ENCODE peak calls at places on chromosomes 12 and 14, in four cellular contexts. X is AG10803, K is fibroblast of mammary gland, M is NB4. Q is an unnamed sample.
A peak's percentile ranks its signal among the peaks of the same experiment; 100 is the strongest.

GRCh38 chr14:105487449-105487985 is 831 bp downstream of the CRIP1 start:
- DNase-seq in X (no peak), K (no peak), M (peak; percentile 55), Q (no peak)

GRCh38 chr14:64200170-64200569 is 94.0 kb downstream of the ESR2 start:
- DNase-seq in X (no peak), K (no peak), M (no peak), Q (no peak)

GRCh38 chr14:103806805-103807204 is 40.6 kb downstream of the PPP1R13B start:
- DNase-seq in X (no peak), K (no peak), M (no peak), Q (no peak)

GRCh38 chr12:132118876-132119275 is 25.2 kb downstream of the DDX51 start:
- DNase-seq in X (no peak), K (no peak), M (no peak), Q (no peak)

GRCh38 chr12:101436146-101436545 is 28.6 kb upstream of the ARL1 start:
- DNase-seq in X (no peak), K (no peak), M (no peak), Q (no peak)

GRCh38 chr12:2999265-2999841 is 40.2 kb downstream of the TEAD4 start:
- DNase-seq in X (no peak), K (no peak), M (no peak), Q (no peak)

GRCh38 chr14:92625213-92625612 is 111.6 kb downstream of the RIN3 start:
- DNase-seq in X (peak; percentile 95), K (peak; percentile 96), M (no peak), Q (peak; percentile 59)

GRCh38 chr12:60263146-60263545 is 667.3 kb downstream of the SLC16A7 start:
- DNase-seq in X (peak; percentile 5), K (no peak), M (no peak), Q (no peak)

GRCh38 chr12:123532808-123533649 is 490 bp downstream of the RILPL1 start:
- DNase-seq in X (peak; percentile 40), K (peak; percentile 25), M (peak; percentile 39), Q (peak; percentile 53)

GRCh38 chr14:36442824-36443241 is 77.2 kb downstream of the NKX2-1 start:
- DNase-seq in X (no peak), K (no peak), M (no peak), Q (no peak)

GRCh38 chr12:34376133-34376799 is 354.0 kb downstream of the ALG10 start:
- DNase-seq in X (no peak), K (no peak), M (no peak), Q (no peak)

GRCh38 chr14:100291305-100292075 is 14.8 kb downstream of the SLC25A29 start:
- DNase-seq in X (no peak), K (no peak), M (no peak), Q (no peak)

GRCh38 chr12:3043406-3043805 is 33.8 kb upstream of the TSPAN9 start:
- DNase-seq in X (no peak), K (no peak), M (no peak), Q (no peak)

GRCh38 chr12:54028324-54029201 is at the start of gene HOXC6:
- DNase-seq in X (peak; percentile 78), K (peak; percentile 89), M (peak; percentile 78), Q (no peak)

GRCh38 chr14:51844482-51844881 is 15.9 kb upstream of the GNG2 start:
- DNase-seq in X (no peak), K (no peak), M (no peak), Q (no peak)

GRCh38 chr14:23300687-23301223 is 1.9 kb downstream of the PPP1R3E start:
- DNase-seq in X (no peak), K (peak; percentile 34), M (peak; percentile 14), Q (no peak)

GRCh38 chr12:11653215-11653753 is 3.8 kb downstream of the ETV6 start:
- DNase-seq in X (peak; percentile 37), K (peak; percentile 22), M (peak; percentile 90), Q (no peak)

GRCh38 chr12:40054554-40055226 is 51.2 kb downstream of the SLC2A13 start:
- DNase-seq in X (peak; percentile 82), K (peak; percentile 85), M (no peak), Q (peak; percentile 85)

GRCh38 chr12:50580436-50580835 is 75.7 kb downstream of the DIP2B start:
- DNase-seq in X (no peak), K (no peak), M (no peak), Q (no peak)
- H3K4me3 ChIP-seq in X (no peak overlapping the region), K (no peak overlapping the region), M (no peak overlapping the region), Q (no peak overlapping the region)

GRCh38 chr12:109389146-109389545 is 41.4 kb downstream of the MYO1H start:
- DNase-seq in X (no peak), K (no peak), M (peak; percentile 59), Q (no peak)
- H3K4me3 ChIP-seq in X (no peak overlapping the region), K (no peak overlapping the region), M (no peak overlapping the region), Q (no peak overlapping the region)

DNA sequence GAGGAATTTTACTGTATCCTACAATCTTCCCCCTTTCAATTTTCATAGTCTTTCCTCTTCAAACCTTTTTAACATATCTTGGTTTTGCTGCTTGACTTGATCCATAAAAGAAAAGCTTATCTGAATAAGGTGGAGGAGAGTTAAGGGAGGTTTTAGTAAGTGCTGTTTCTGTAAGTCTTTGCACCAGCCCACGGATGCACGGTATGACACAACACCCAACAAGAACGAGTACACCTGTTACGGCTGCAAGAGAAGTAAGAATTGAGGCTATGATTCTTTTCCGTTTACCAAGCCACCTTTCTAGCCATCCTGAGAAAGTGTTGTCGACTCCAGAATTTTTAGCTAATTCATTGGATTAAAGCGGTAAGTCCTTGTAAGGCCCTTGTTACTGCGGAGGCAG is 26.1 kb upstream of the CPNE8 start:
- DNase-seq in X (no peak), K (no peak), M (no peak), Q (no peak)
- H3K4me3 ChIP-seq in X (no peak overlapping the region), K (no peak overlapping the region), M (no peak overlapping the region), Q (no peak overlapping the region)

GRCh38 chr14:77140343-77140936 is 1.2 kb downstream of the ZDHHC22 start:
- DNase-seq in X (no peak), K (no peak), M (no peak), Q (no peak)
- H3K4me3 ChIP-seq in X (no peak overlapping the region), K (no peak overlapping the region), M (no peak overlapping the region), Q (no peak overlapping the region)

GRCh38 chr14:94426526-94426925 is 26.1 kb downstream of the SERPINA11 start:
- DNase-seq in X (no peak), K (no peak), M (no peak), Q (no peak)

GRCh38 chr14:94427016-94427613 is 25.5 kb downstream of the SERPINA11 start:
- DNase-seq in X (no peak), K (no peak), M (no peak), Q (no peak)

GRCh38 chr14:94423465-94424056 is 29.0 kb downstream of the SERPINA11 start:
- DNase-seq in X (peak; percentile 68), K (peak; percentile 67), M (peak; percentile 82), Q (peak; percentile 44)

GRCh38 chr14:94424371-94424770 is 28.2 kb downstream of the SERPINA11 start:
- DNase-seq in X (no peak), K (no peak), M (no peak), Q (no peak)

GRCh38 chr14:94421316-94421715 is 31.3 kb downstream of the SERPINA11 start:
- DNase-seq in X (no peak), K (no peak), M (no peak), Q (no peak)
- H3K4me3 ChIP-seq in X (no peak overlapping the region), K (no peak overlapping the region), M (no peak overlapping the region), Q (no peak overlapping the region)

GRCh38 chr12:66190519-66191406 is 1.7 kb downstream of the IRAK3 start:
- DNase-seq in X (no peak), K (peak; percentile 69), M (peak; percentile 70), Q (no peak)

GRCh38 chr12:66187016-66187415 is 2.0 kb upstream of the IRAK3 start:
- DNase-seq in X (no peak), K (no peak), M (no peak), Q (no peak)

GRCh38 chr12:66187822-66188221 is 1.2 kb upstream of the IRAK3 start:
- DNase-seq in X (no peak), K (no peak), M (no peak), Q (no peak)

GRCh38 chr12:66189476-66189823 is 436 bp downstream of the IRAK3 start:
- DNase-seq in X (no peak), K (peak; percentile 24), M (peak; percentile 65), Q (no peak)

GRCh38 chr12:66188584-66189475 is at the start of gene IRAK3:
- DNase-seq in X (peak; percentile 49), K (peak; percentile 67), M (peak; percentile 94), Q (peak; percentile 62)
- H3K4me3 ChIP-seq in X (peak within 1 kb of the TSS; percentile 69), K (peak within 1 kb of the TSS; percentile 68), M (peak within 1 kb of the TSS; percentile 87), Q (peak within 1 kb of the TSS; percentile 54)

DNA sequence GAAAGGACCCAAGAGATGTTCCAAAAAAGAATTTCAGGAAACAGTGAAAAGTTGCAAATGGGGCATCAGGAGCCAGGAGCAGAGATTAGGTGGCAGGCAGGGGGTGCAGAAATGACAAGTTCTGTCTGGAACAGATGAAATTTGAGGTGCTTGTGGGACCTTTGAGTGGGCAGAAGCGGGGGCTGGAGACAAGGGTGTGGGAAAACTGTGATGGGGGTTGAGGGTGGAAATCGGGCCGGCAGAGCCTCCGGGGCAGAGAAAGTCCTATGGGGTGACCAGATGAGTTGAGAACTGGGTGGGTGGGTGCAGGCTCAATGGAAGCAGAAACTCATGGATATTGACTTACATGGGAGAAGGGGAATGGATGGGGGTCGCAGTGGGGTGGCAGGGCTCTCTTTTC is 1.6 kb upstream of the NR4A1 start:
- DNase-seq in X (no peak), K (no peak), M (no peak), Q (no peak)
- H3K4me3 ChIP-seq in X (no peak overlapping the region), K (no peak overlapping the region), M (no peak overlapping the region), Q (no peak overlapping the region)